ENCODE peak calls at places on chromosomes 5 and 9, in four cellular contexts. U, R, L and S are unnamed samples.

GRCh38 chr5:96876292-96876850 is at the start of gene ERAP2:
- DNase-seq in U (no peak), R (peak), L (peak), S (no peak)

GRCh38 chr5:96875805-96876291 is 452 bp upstream of the ERAP2 start:
- DNase-seq in U (no peak), R (no peak), L (peak), S (no peak)

GRCh38 chr9:70421272-70422180 is 7.1 kb upstream of the KLF9 start:
- DNase-seq in U (no peak), R (peak), L (peak), S (no peak)

GRCh38 chr5:172453986-172454354 is 355 bp downstream of the SH3PXD2B start:
- DNase-seq in U (no peak), R (peak), L (peak), S (no peak)

GRCh38 chr9:124257865-124258764 is at the start of gene NEK6:
- DNase-seq in U (no peak), R (peak), L (peak), S (no peak)

GRCh38 chr9:69028754-69029153 is 6.8 kb upstream of the FXN start:
- DNase-seq in U (no peak), R (no peak), L (no peak), S (no peak)

GRCh38 chr5:150503977-150504620 is 3.8 kb upstream of the NDST1 start:
- DNase-seq in U (no peak), R (peak), L (no peak), S (no peak)

GRCh38 chr5:71893451-71893850 is 174.4 kb downstream of the CARTPT start:
- DNase-seq in U (no peak), R (no peak), L (peak), S (no peak)

GRCh38 chr5:160134332-160134731 is 15.1 kb upstream of the PWWP2A start:
- DNase-seq in U (no peak), R (no peak), L (no peak), S (no peak)

GRCh38 chr5:179339081-179339480 is 6.2 kb downstream of the ADAMTS2 start:
- DNase-seq in U (no peak), R (no peak), L (no peak), S (no peak)

GRCh38 chr9:124180557-124180956 is 77.2 kb upstream of the NEK6 start:
- DNase-seq in U (no peak), R (peak), L (peak), S (no peak)

GRCh38 chr9:88076286-88077070 is 61.8 kb downstream of the SPATA31C2 start:
- DNase-seq in U (no peak), R (peak), L (peak), S (peak)

GRCh38 chr5:1912951-1913565 is 30.3 kb upstream of the IRX4 start:
- DNase-seq in U (no peak), R (no peak), L (no peak), S (no peak)

GRCh38 chr5:142507528-142507927 is 178.4 kb downstream of the FGF1 start:
- DNase-seq in U (no peak), R (no peak), L (no peak), S (peak)

GRCh38 chr5:54171645-54172384 is 138.6 kb downstream of the ARL15 start:
- DNase-seq in U (no peak), R (peak), L (peak), S (peak)

GRCh38 chr9:87876708-87877107 is 6.0 kb upstream of the SPATA31E1 start:
- DNase-seq in U (no peak), R (no peak), L (no peak), S (no peak)

GRCh38 chr5:66912787-66913186 is 283.8 kb downstream of the CD180 start:
- DNase-seq in U (no peak), R (peak), L (no peak), S (no peak)

GRCh38 chr5:151051066-151051930 is 29.5 kb downstream of the TNIP1 start:
- DNase-seq in U (no peak), R (peak), L (peak), S (no peak)

GRCh38 chr9:83322438-83322837 is 215.8 kb downstream of the FRMD3 start:
- DNase-seq in U (no peak), R (no peak), L (no peak), S (no peak)

GRCh38 chr5:157778121-157778805 is 34.8 kb downstream of the LSM11 start:
- DNase-seq in U (no peak), R (no peak), L (peak), S (peak)

GRCh38 chr5:54186912-54187445 is 123.4 kb downstream of the ARL15 start:
- DNase-seq in U (no peak), R (peak), L (no peak), S (no peak)

GRCh38 chr5:73437126-73438047 is 11.2 kb downstream of the FOXD1 start:
- DNase-seq in U (no peak), R (peak), L (peak), S (peak)

GRCh38 chr9:109906766-109907382 is 126.9 kb downstream of the PALM2AKAP2 start:
- DNase-seq in U (no peak), R (no peak), L (peak), S (no peak)

GRCh38 chr5:139133237-139133636 is 64.9 kb downstream of the SIL1 start:
- DNase-seq in U (no peak), R (no peak), L (no peak), S (no peak)

GRCh38 chr9:33306037-33306436 is 15.7 kb downstream of the NFX1 start:
- DNase-seq in U (no peak), R (no peak), L (peak), S (no peak)

GRCh38 chr9:89642789-89643188 is 38.0 kb downstream of the GADD45G start:
- DNase-seq in U (no peak), R (peak), L (no peak), S (no peak)

GRCh38 chr5:79105868-79106267 is 5.7 kb upstream of the BHMT start:
- DNase-seq in U (no peak), R (no peak), L (no peak), S (no peak)

GRCh38 chr9:36092509-36093215 is 43.9 kb upstream of the GLIPR2 start:
- DNase-seq in U (no peak), R (no peak), L (no peak), S (no peak)

GRCh38 chr5:130549884-130550552 is 615.0 kb downstream of the HINT1 start:
- DNase-seq in U (peak), R (peak), L (peak), S (peak)

GRCh38 chr9:134403682-134404301 is 77.5 kb downstream of the RXRA start:
- DNase-seq in U (no peak), R (peak), L (peak), S (no peak)

GRCh38 chr5:119071573-119071874 is 637 bp downstream of the DMXL1 start:
- DNase-seq in U (no peak), R (no peak), L (no peak), S (no peak)

GRCh38 chr9:7592321-7593319 is 207.0 kb downstream of the DMAC1 start:
- DNase-seq in U (no peak), R (no peak), L (no peak), S (no peak)

GRCh38 chr5:77360969-77361368 is 131.1 kb downstream of the WDR41 start:
- DNase-seq in U (no peak), R (no peak), L (no peak), S (no peak)

GRCh38 chr5:93417500-93417899 is 163.5 kb downstream of the NR2F1-AS1 start:
- DNase-seq in U (no peak), R (no peak), L (no peak), S (no peak)

GRCh38 chr5:530001-530400 is 5.8 kb upstream of the SLC9A3 start:
- DNase-seq in U (no peak), R (no peak), L (peak), S (no peak)

GRCh38 chr5:42021119-42021518 is 96.0 kb downstream of the FBXO4 start:
- DNase-seq in U (peak), R (peak), L (peak), S (no peak)

GRCh38 chr5:76755779-76756637 is 40.1 kb downstream of the F2R start:
- DNase-seq in U (no peak), R (no peak), L (no peak), S (no peak)